ENCODE peak calls at places on chromosomes 2 and 18, in five cellular contexts. W, Z, R, F and T are unnamed samples.

GRCh38 chr2:189379287-189379630 is 62.0 kb upstream of the WDR75 start:
- DNase-seq in W (no peak), Z (no peak), F (peak), R (no peak), T (no peak)

GRCh38 chr2:152925540-152926448 is 207.4 kb downstream of the ARL6IP6 start:
- DNase-seq in W (peak), Z (no peak), F (peak), R (peak), T (no peak)

GRCh38 chr2:74525717-74526648 is at the start of gene DQX1:
- DNase-seq in F (no peak), Z (no peak), R (no peak), W (no peak), T (peak)

GRCh38 chr2:187504312-187504921 is 49.8 kb downstream of the TFPI start:
- DNase-seq in R (no peak), Z (no peak), W (no peak), F (no peak), T (no peak)

GRCh38 chr2:129758461-129759185 is 220.8 kb upstream of the RAB6C start:
- DNase-seq in W (no peak), R (no peak), Z (no peak), F (no peak), T (no peak)

GRCh38 chr2:177044686-177045085 is 167.9 kb upstream of the HNRNPA3 start:
- DNase-seq in F (no peak), R (no peak), Z (no peak), W (no peak), T (no peak)

GRCh38 chr2:229980440-229981184 is 58.3 kb downstream of the FBXO36 start:
- DNase-seq in W (peak), Z (no peak), R (no peak), F (peak), T (no peak)

GRCh38 chr2:55163895-55164509 is 68.1 kb downstream of the CLHC1 start:
- DNase-seq in Z (no peak), W (no peak), F (no peak), R (no peak), T (peak)

GRCh38 chr2:20168048-20168726 is 56.7 kb downstream of the SDC1 start:
- DNase-seq in W (no peak), F (no peak), Z (no peak), R (no peak), T (no peak)

GRCh38 chr18:79426376-79427300 is 30.9 kb downstream of the NFATC1 start:
- DNase-seq in R (no peak), W (no peak), Z (no peak), F (no peak), T (no peak)

GRCh38 chr2:152622228-152622627 is 95.0 kb downstream of the PRPF40A start:
- DNase-seq in W (no peak), R (no peak), F (no peak), Z (no peak), T (no peak)

GRCh38 chr2:236252521-236252920 is 11.7 kb downstream of the ASB18 start:
- DNase-seq in W (no peak), R (no peak), Z (no peak), F (no peak), T (no peak)

GRCh38 chr2:192960945-192961344 is 766.2 kb upstream of the TMEFF2 start:
- DNase-seq in Z (no peak), R (no peak), W (no peak), F (no peak), T (no peak)

GRCh38 chr2:168185583-168186274 is 61.7 kb downstream of the STK39 start:
- DNase-seq in F (no peak), Z (no peak), W (no peak), R (no peak), T (no peak)

GRCh38 chr18:45910405-45911023 is 56.6 kb downstream of the EPG5 start:
- DNase-seq in R (peak), Z (no peak), F (peak), W (peak), T (peak)

GRCh38 chr2:13616656-13617055 is 899.9 kb downstream of the TRIB2 start:
- DNase-seq in W (no peak), F (no peak), R (no peak), Z (no peak), T (no peak)

GRCh38 chr2:215507126-215507525 is 71.3 kb upstream of the FN1 start:
- DNase-seq in R (no peak), F (no peak), W (no peak), Z (no peak), T (no peak)

GRCh38 chr2:152067823-152068222 is 31.0 kb downstream of the CACNB4 start:
- DNase-seq in Z (no peak), F (no peak), R (no peak), W (no peak), T (no peak)

GRCh38 chr2:44075536-44075935 is 79.7 kb upstream of the LRPPRC start:
- DNase-seq in Z (peak), W (no peak), F (peak), R (no peak), T (no peak)

GRCh38 chr2:96261328-96262003 is 4.3 kb downstream of the TMEM127 start:
- DNase-seq in Z (no peak), F (no peak), R (no peak), W (no peak), T (no peak)

GRCh38 chr2:11203480-11203879 is 48.2 kb downstream of the SLC66A3 start:
- DNase-seq in F (peak), R (no peak), W (peak), Z (no peak), T (no peak)

GRCh38 chr2:53515435-53516332 is 251.9 kb upstream of the CHAC2 start:
- DNase-seq in Z (no peak), R (no peak), F (no peak), W (no peak), T (peak)

GRCh38 chr2:146031158-146031557 is 1511.2 kb upstream of the ZEB2 start:
- DNase-seq in F (no peak), Z (no peak), W (no peak), R (no peak), T (no peak)

GRCh38 chr2:43059183-43059897 is 167.1 kb downstream of the ZFP36L2 start:
- DNase-seq in F (peak), Z (peak), R (peak), W (no peak), T (no peak)

GRCh38 chr18:41753826-41754225 is 201.2 kb upstream of the PIK3C3 start:
- DNase-seq in Z (no peak), W (no peak), R (no peak), F (no peak), T (no peak)

GRCh38 chr2:55168221-55169154 is 63.6 kb downstream of the CLHC1 start:
- DNase-seq in R (no peak), Z (peak), F (peak), W (no peak), T (no peak)

GRCh38 chr2:71849603-71850305 is 297.9 kb downstream of the CYP26B1 start:
- DNase-seq in R (no peak), F (no peak), W (no peak), Z (no peak), T (no peak)

GRCh38 chr2:33265584-33266338 is 210.7 kb upstream of the RASGRP3 start:
- DNase-seq in W (no peak), F (no peak), R (no peak), Z (no peak), T (no peak)

GRCh38 chr2:146777181-146777580 is 1067.6 kb upstream of the ACVR2A start:
- DNase-seq in R (no peak), W (no peak), Z (no peak), F (no peak), T (no peak)

GRCh38 chr2:125837108-125837507 is 818.9 kb upstream of the GYPC start:
- DNase-seq in W (no peak), F (no peak), R (no peak), Z (no peak), T (no peak)

GRCh38 chr2:143205106-143205764 is 76.0 kb downstream of the ARHGAP15 start:
- DNase-seq in Z (no peak), F (peak), R (no peak), W (no peak), T (no peak)

GRCh38 chr2:183946193-183946592 is 652.1 kb upstream of the ZNF804A start:
- DNase-seq in Z (no peak), F (no peak), W (no peak), R (no peak), T (no peak)